ENCODE peak calls at places on chromosome 16, in ten cellular contexts. One of them, this sample, is unnamed.

GRCh38 chr16:50879873-50880695 is 138.2 kb downstream of the CYLD start:
- DNase-seq in HS-5: no peak
- DNase-seq in stimulated activated CD4-positive, alpha-beta T cell treated with anti-CD3 and anti-CD28 coated beads, Interleukin-4, amount 100 ng/mL, for 1 hour: no peak
- DNase-seq in NCI-H1092: peak
- DNase-seq in Right ventricle myocardium superior: no peak
- DNase-seq in fibroblast of pulmonary artery: no peak
- DNase-seq in AG09309: no peak
- DNase-seq in Calu3: peak
- DNase-seq in skeletal muscle cell: no peak
- DNase-seq in NCI-H82: peak
- DNase-seq in this sample: peak

GRCh38 chr16:68375801-68376536 is 65.2 kb downstream of the PRMT7 start:
- DNase-seq in HS-5: no peak
- DNase-seq in stimulated activated CD4-positive, alpha-beta T cell treated with anti-CD3 and anti-CD28 coated beads, Interleukin-4, amount 100 ng/mL, for 1 hour: no peak
- DNase-seq in NCI-H1092: no peak
- DNase-seq in Right ventricle myocardium superior: no peak
- DNase-seq in fibroblast of pulmonary artery: no peak
- DNase-seq in AG09309: no peak
- DNase-seq in Calu3: no peak
- DNase-seq in skeletal muscle cell: no peak
- DNase-seq in NCI-H82: no peak
- DNase-seq in this sample: no peak

GRCh38 chr16:3971261-3971660 is 90.7 kb upstream of the CREBBP start:
- DNase-seq in HS-5: peak
- DNase-seq in stimulated activated CD4-positive, alpha-beta T cell treated with anti-CD3 and anti-CD28 coated beads, Interleukin-4, amount 100 ng/mL, for 1 hour: no peak
- DNase-seq in NCI-H1092: no peak
- DNase-seq in Right ventricle myocardium superior: peak
- DNase-seq in fibroblast of pulmonary artery: peak
- DNase-seq in AG09309: no peak
- DNase-seq in Calu3: no peak
- DNase-seq in skeletal muscle cell: peak
- DNase-seq in NCI-H82: no peak
- DNase-seq in this sample: no peak

GRCh38 chr16:85398688-85399582 is 214.2 kb upstream of the GSE1 start:
- DNase-seq in HS-5: no peak
- DNase-seq in stimulated activated CD4-positive, alpha-beta T cell treated with anti-CD3 and anti-CD28 coated beads, Interleukin-4, amount 100 ng/mL, for 1 hour: no peak
- DNase-seq in NCI-H1092: no peak
- DNase-seq in Right ventricle myocardium superior: no peak
- DNase-seq in fibroblast of pulmonary artery: no peak
- DNase-seq in AG09309: no peak
- DNase-seq in Calu3: no peak
- DNase-seq in skeletal muscle cell: no peak
- DNase-seq in NCI-H82: no peak
- DNase-seq in this sample: no peak

GRCh38 chr16:35797811-35798210 is 2338.4 kb downstream of the TP53TG3F start:
- DNase-seq in HS-5: no peak
- DNase-seq in stimulated activated CD4-positive, alpha-beta T cell treated with anti-CD3 and anti-CD28 coated beads, Interleukin-4, amount 100 ng/mL, for 1 hour: no peak
- DNase-seq in NCI-H1092: no peak
- DNase-seq in Right ventricle myocardium superior: no peak
- DNase-seq in fibroblast of pulmonary artery: no peak
- DNase-seq in AG09309: no peak
- DNase-seq in Calu3: no peak
- DNase-seq in skeletal muscle cell: no peak
- DNase-seq in NCI-H82: no peak
- DNase-seq in this sample: no peak

GRCh38 chr16:57675752-57676623 is 7.9 kb downstream of the ADGRG3 start:
- DNase-seq in HS-5: no peak
- DNase-seq in stimulated activated CD4-positive, alpha-beta T cell treated with anti-CD3 and anti-CD28 coated beads, Interleukin-4, amount 100 ng/mL, for 1 hour: no peak
- DNase-seq in NCI-H1092: no peak
- DNase-seq in Right ventricle myocardium superior: no peak
- DNase-seq in fibroblast of pulmonary artery: peak
- DNase-seq in AG09309: no peak
- DNase-seq in Calu3: no peak
- DNase-seq in skeletal muscle cell: no peak
- DNase-seq in NCI-H82: peak
- DNase-seq in this sample: no peak

GRCh38 chr16:84820305-84820684 is 510 bp downstream of the CRISPLD2 start:
- DNase-seq in HS-5: no peak
- DNase-seq in stimulated activated CD4-positive, alpha-beta T cell treated with anti-CD3 and anti-CD28 coated beads, Interleukin-4, amount 100 ng/mL, for 1 hour: no peak
- DNase-seq in NCI-H1092: no peak
- DNase-seq in Right ventricle myocardium superior: no peak
- DNase-seq in fibroblast of pulmonary artery: no peak
- DNase-seq in AG09309: no peak
- DNase-seq in Calu3: no peak
- DNase-seq in skeletal muscle cell: no peak
- DNase-seq in NCI-H82: no peak
- DNase-seq in this sample: no peak

GRCh38 chr16:64051826-64052225 is 1070.0 kb downstream of the CDH11 start:
- DNase-seq in HS-5: peak
- DNase-seq in stimulated activated CD4-positive, alpha-beta T cell treated with anti-CD3 and anti-CD28 coated beads, Interleukin-4, amount 100 ng/mL, for 1 hour: no peak
- DNase-seq in NCI-H1092: no peak
- DNase-seq in Right ventricle myocardium superior: no peak
- DNase-seq in fibroblast of pulmonary artery: peak
- DNase-seq in AG09309: no peak
- DNase-seq in Calu3: no peak
- DNase-seq in skeletal muscle cell: no peak
- DNase-seq in NCI-H82: peak
- DNase-seq in this sample: no peak

GRCh38 chr16:1985466-1986150 is 1.6 kb downstream of the GFER start:
- DNase-seq in HS-5: no peak
- DNase-seq in stimulated activated CD4-positive, alpha-beta T cell treated with anti-CD3 and anti-CD28 coated beads, Interleukin-4, amount 100 ng/mL, for 1 hour: no peak
- DNase-seq in NCI-H1092: no peak
- DNase-seq in Right ventricle myocardium superior: no peak
- DNase-seq in fibroblast of pulmonary artery: no peak
- DNase-seq in AG09309: no peak
- DNase-seq in Calu3: no peak
- DNase-seq in skeletal muscle cell: no peak
- DNase-seq in NCI-H82: no peak
- DNase-seq in this sample: no peak

GRCh38 chr16:63982156-63982555 is 1139.7 kb downstream of the CDH11 start:
- DNase-seq in HS-5: no peak
- DNase-seq in stimulated activated CD4-positive, alpha-beta T cell treated with anti-CD3 and anti-CD28 coated beads, Interleukin-4, amount 100 ng/mL, for 1 hour: no peak
- DNase-seq in NCI-H1092: no peak
- DNase-seq in Right ventricle myocardium superior: no peak
- DNase-seq in fibroblast of pulmonary artery: no peak
- DNase-seq in AG09309: no peak
- DNase-seq in Calu3: no peak
- DNase-seq in skeletal muscle cell: no peak
- DNase-seq in NCI-H82: no peak
- DNase-seq in this sample: no peak

GRCh38 chr16:69707920-69708683 is 18.3 kb downstream of the NQO1 start:
- DNase-seq in HS-5: no peak
- DNase-seq in stimulated activated CD4-positive, alpha-beta T cell treated with anti-CD3 and anti-CD28 coated beads, Interleukin-4, amount 100 ng/mL, for 1 hour: no peak
- DNase-seq in NCI-H1092: no peak
- DNase-seq in Right ventricle myocardium superior: no peak
- DNase-seq in fibroblast of pulmonary artery: no peak
- DNase-seq in AG09309: no peak
- DNase-seq in Calu3: no peak
- DNase-seq in skeletal muscle cell: no peak
- DNase-seq in NCI-H82: no peak
- DNase-seq in this sample: no peak

GRCh38 chr16:57497121-57497520 is 10.8 kb upstream of the DOK4 start:
- DNase-seq in HS-5: no peak
- DNase-seq in stimulated activated CD4-positive, alpha-beta T cell treated with anti-CD3 and anti-CD28 coated beads, Interleukin-4, amount 100 ng/mL, for 1 hour: no peak
- DNase-seq in NCI-H1092: no peak
- DNase-seq in Right ventricle myocardium superior: peak
- DNase-seq in fibroblast of pulmonary artery: no peak
- DNase-seq in AG09309: no peak
- DNase-seq in Calu3: no peak
- DNase-seq in skeletal muscle cell: no peak
- DNase-seq in NCI-H82: no peak
- DNase-seq in this sample: no peak

GRCh38 chr16:73082608-73083007 is 34.7 kb upstream of the ZFHX3 start:
- DNase-seq in HS-5: peak
- DNase-seq in stimulated activated CD4-positive, alpha-beta T cell treated with anti-CD3 and anti-CD28 coated beads, Interleukin-4, amount 100 ng/mL, for 1 hour: no peak
- DNase-seq in NCI-H1092: no peak
- DNase-seq in Right ventricle myocardium superior: no peak
- DNase-seq in fibroblast of pulmonary artery: peak
- DNase-seq in AG09309: peak
- DNase-seq in Calu3: no peak
- DNase-seq in skeletal muscle cell: peak
- DNase-seq in NCI-H82: no peak
- DNase-seq in this sample: no peak

GRCh38 chr16:67397451-67397801 is 4.1 kb upstream of the TPPP3 start:
- DNase-seq in HS-5: no peak
- DNase-seq in stimulated activated CD4-positive, alpha-beta T cell treated with anti-CD3 and anti-CD28 coated beads, Interleukin-4, amount 100 ng/mL, for 1 hour: no peak
- DNase-seq in NCI-H1092: no peak
- DNase-seq in Right ventricle myocardium superior: peak
- DNase-seq in fibroblast of pulmonary artery: no peak
- DNase-seq in AG09309: no peak
- DNase-seq in Calu3: no peak
- DNase-seq in skeletal muscle cell: no peak
- DNase-seq in NCI-H82: peak
- DNase-seq in this sample: no peak

GRCh38 chr16:17921357-17921978 is 415.1 kb downstream of the NPIPA8 start:
- DNase-seq in HS-5: no peak
- DNase-seq in stimulated activated CD4-positive, alpha-beta T cell treated with anti-CD3 and anti-CD28 coated beads, Interleukin-4, amount 100 ng/mL, for 1 hour: peak
- DNase-seq in NCI-H1092: no peak
- DNase-seq in Right ventricle myocardium superior: peak
- DNase-seq in fibroblast of pulmonary artery: peak
- DNase-seq in AG09309: no peak
- DNase-seq in Calu3: peak
- DNase-seq in skeletal muscle cell: no peak
- DNase-seq in NCI-H82: peak
- DNase-seq in this sample: peak

GRCh38 chr16:82195917-82196494 is 26.0 kb upstream of the MPHOSPH6 start:
- DNase-seq in HS-5: no peak
- DNase-seq in stimulated activated CD4-positive, alpha-beta T cell treated with anti-CD3 and anti-CD28 coated beads, Interleukin-4, amount 100 ng/mL, for 1 hour: no peak
- DNase-seq in NCI-H1092: no peak
- DNase-seq in Right ventricle myocardium superior: no peak
- DNase-seq in fibroblast of pulmonary artery: peak
- DNase-seq in AG09309: no peak
- DNase-seq in Calu3: no peak
- DNase-seq in skeletal muscle cell: peak
- DNase-seq in NCI-H82: no peak
- DNase-seq in this sample: no peak

GRCh38 chr16:87183647-87184046 is 133.5 kb downstream of the C16orf95 start:
- DNase-seq in HS-5: no peak
- DNase-seq in stimulated activated CD4-positive, alpha-beta T cell treated with anti-CD3 and anti-CD28 coated beads, Interleukin-4, amount 100 ng/mL, for 1 hour: no peak
- DNase-seq in NCI-H1092: no peak
- DNase-seq in Right ventricle myocardium superior: no peak
- DNase-seq in fibroblast of pulmonary artery: no peak
- DNase-seq in AG09309: no peak
- DNase-seq in Calu3: no peak
- DNase-seq in skeletal muscle cell: no peak
- DNase-seq in NCI-H82: no peak
- DNase-seq in this sample: no peak

GRCh38 chr16:87339086-87339723 is 22.0 kb upstream of the C16orf95 start:
- DNase-seq in HS-5: no peak
- DNase-seq in stimulated activated CD4-positive, alpha-beta T cell treated with anti-CD3 and anti-CD28 coated beads, Interleukin-4, amount 100 ng/mL, for 1 hour: no peak
- DNase-seq in NCI-H1092: no peak
- DNase-seq in Right ventricle myocardium superior: no peak
- DNase-seq in fibroblast of pulmonary artery: no peak
- DNase-seq in AG09309: no peak
- DNase-seq in Calu3: no peak
- DNase-seq in skeletal muscle cell: no peak
- DNase-seq in NCI-H82: no peak
- DNase-seq in this sample: no peak

GRCh38 chr16:85444879-85445778 is 168.0 kb upstream of the GSE1 start:
- DNase-seq in HS-5: no peak
- DNase-seq in stimulated activated CD4-positive, alpha-beta T cell treated with anti-CD3 and anti-CD28 coated beads, Interleukin-4, amount 100 ng/mL, for 1 hour: no peak
- DNase-seq in NCI-H1092: peak
- DNase-seq in Right ventricle myocardium superior: no peak
- DNase-seq in fibroblast of pulmonary artery: no peak
- DNase-seq in AG09309: no peak
- DNase-seq in Calu3: peak
- DNase-seq in skeletal muscle cell: no peak
- DNase-seq in NCI-H82: peak
- DNase-seq in this sample: no peak

GRCh38 chr16:54506691-54507090 is 220.1 kb upstream of the IRX3 start:
- DNase-seq in HS-5: no peak
- DNase-seq in stimulated activated CD4-positive, alpha-beta T cell treated with anti-CD3 and anti-CD28 coated beads, Interleukin-4, amount 100 ng/mL, for 1 hour: no peak
- DNase-seq in NCI-H1092: peak
- DNase-seq in Right ventricle myocardium superior: no peak
- DNase-seq in fibroblast of pulmonary artery: no peak
- DNase-seq in AG09309: no peak
- DNase-seq in Calu3: no peak
- DNase-seq in skeletal muscle cell: no peak
- DNase-seq in NCI-H82: peak
- DNase-seq in this sample: no peak

GRCh38 chr16:66425651-66426050 is 1.4 kb upstream of the BEAN1 start:
- DNase-seq in HS-5: no peak
- DNase-seq in stimulated activated CD4-positive, alpha-beta T cell treated with anti-CD3 and anti-CD28 coated beads, Interleukin-4, amount 100 ng/mL, for 1 hour: no peak
- DNase-seq in NCI-H1092: no peak
- DNase-seq in Right ventricle myocardium superior: no peak
- DNase-seq in fibroblast of pulmonary artery: no peak
- DNase-seq in AG09309: no peak
- DNase-seq in Calu3: no peak
- DNase-seq in skeletal muscle cell: no peak
- DNase-seq in NCI-H82: no peak
- DNase-seq in this sample: no peak

GRCh38 chr16:67546761-67547422 is 15.4 kb upstream of the CTCF start:
- DNase-seq in HS-5: no peak
- DNase-seq in stimulated activated CD4-positive, alpha-beta T cell treated with anti-CD3 and anti-CD28 coated beads, Interleukin-4, amount 100 ng/mL, for 1 hour: peak
- DNase-seq in NCI-H1092: peak
- DNase-seq in Right ventricle myocardium superior: peak
- DNase-seq in fibroblast of pulmonary artery: peak
- DNase-seq in AG09309: no peak
- DNase-seq in Calu3: peak
- DNase-seq in skeletal muscle cell: no peak
- DNase-seq in NCI-H82: peak
- DNase-seq in this sample: peak

GRCh38 chr16:85915125-85915845 is 16.3 kb downstream of the IRF8 start:
- DNase-seq in HS-5: no peak
- DNase-seq in stimulated activated CD4-positive, alpha-beta T cell treated with anti-CD3 and anti-CD28 coated beads, Interleukin-4, amount 100 ng/mL, for 1 hour: no peak
- DNase-seq in NCI-H1092: no peak
- DNase-seq in Right ventricle myocardium superior: no peak
- DNase-seq in fibroblast of pulmonary artery: no peak
- DNase-seq in AG09309: no peak
- DNase-seq in Calu3: no peak
- DNase-seq in skeletal muscle cell: no peak
- DNase-seq in NCI-H82: no peak
- DNase-seq in this sample: no peak

GRCh38 chr16:80931985-80932720 is 74.5 kb downstream of the CMC2 start:
- DNase-seq in HS-5: no peak
- DNase-seq in stimulated activated CD4-positive, alpha-beta T cell treated with anti-CD3 and anti-CD28 coated beads, Interleukin-4, amount 100 ng/mL, for 1 hour: peak
- DNase-seq in NCI-H1092: peak
- DNase-seq in Right ventricle myocardium superior: peak
- DNase-seq in fibroblast of pulmonary artery: peak
- DNase-seq in AG09309: peak
- DNase-seq in Calu3: peak
- DNase-seq in skeletal muscle cell: peak
- DNase-seq in NCI-H82: peak
- DNase-seq in this sample: peak

GRCh38 chr16:86195863-86196630 is 297.1 kb downstream of the IRF8 start:
- DNase-seq in HS-5: no peak
- DNase-seq in stimulated activated CD4-positive, alpha-beta T cell treated with anti-CD3 and anti-CD28 coated beads, Interleukin-4, amount 100 ng/mL, for 1 hour: no peak
- DNase-seq in NCI-H1092: no peak
- DNase-seq in Right ventricle myocardium superior: no peak
- DNase-seq in fibroblast of pulmonary artery: no peak
- DNase-seq in AG09309: no peak
- DNase-seq in Calu3: no peak
- DNase-seq in skeletal muscle cell: no peak
- DNase-seq in NCI-H82: no peak
- DNase-seq in this sample: peak

GRCh38 chr16:6131526-6132050 is 1034.0 kb upstream of the EEF2KMT start:
- DNase-seq in HS-5: no peak
- DNase-seq in stimulated activated CD4-positive, alpha-beta T cell treated with anti-CD3 and anti-CD28 coated beads, Interleukin-4, amount 100 ng/mL, for 1 hour: no peak
- DNase-seq in NCI-H1092: no peak
- DNase-seq in Right ventricle myocardium superior: no peak
- DNase-seq in fibroblast of pulmonary artery: no peak
- DNase-seq in AG09309: no peak
- DNase-seq in Calu3: no peak
- DNase-seq in skeletal muscle cell: no peak
- DNase-seq in NCI-H82: peak
- DNase-seq in this sample: no peak

GRCh38 chr16:81831722-81832126 is 52.6 kb downstream of the PLCG2 start:
- DNase-seq in HS-5: no peak
- DNase-seq in stimulated activated CD4-positive, alpha-beta T cell treated with anti-CD3 and anti-CD28 coated beads, Interleukin-4, amount 100 ng/mL, for 1 hour: peak
- DNase-seq in NCI-H1092: no peak
- DNase-seq in Right ventricle myocardium superior: peak
- DNase-seq in fibroblast of pulmonary artery: no peak
- DNase-seq in AG09309: no peak
- DNase-seq in Calu3: no peak
- DNase-seq in skeletal muscle cell: no peak
- DNase-seq in NCI-H82: no peak
- DNase-seq in this sample: peak

GRCh38 chr16:75250809-75251279 is 580 bp downstream of the BCAR1 start:
- DNase-seq in HS-5: no peak
- DNase-seq in stimulated activated CD4-positive, alpha-beta T cell treated with anti-CD3 and anti-CD28 coated beads, Interleukin-4, amount 100 ng/mL, for 1 hour: peak
- DNase-seq in NCI-H1092: no peak
- DNase-seq in Right ventricle myocardium superior: peak
- DNase-seq in fibroblast of pulmonary artery: no peak
- DNase-seq in AG09309: no peak
- DNase-seq in Calu3: peak
- DNase-seq in skeletal muscle cell: no peak
- DNase-seq in NCI-H82: peak
- DNase-seq in this sample: no peak

This sample was measured in mucosa of gallbladder.